ENCODE peak calls at places on chromosome 1, in six cellular contexts. O is H9, P is trophoblast cell, F is IMR-90, V is neuronal stem cell, Y is H1. G is an unnamed sample.

GRCh38 chr1:60130703-60131102 is 57.1 kb upstream of the C1orf87 start:
- DNase-seq in O (no peak), P (no peak), F (no peak), V (no peak), Y (no peak), G (no peak)

GRCh38 chr1:44696789-44697188 is 22.3 kb downstream of the ARMH1 start:
- DNase-seq in O (no peak), P (no peak), F (no peak), V (no peak), Y (no peak), G (no peak)

GRCh38 chr1:89646259-89646658 is 13.3 kb downstream of the LRRC8C start:
- DNase-seq in O (no peak), P (no peak), F (no peak), V (no peak), Y (no peak), G (no peak)

GRCh38 chr1:202184750-202185460 is 8.7 kb upstream of the LGR6 start:
- DNase-seq in O (peak), P (peak), F (peak), V (peak), Y (peak), G (peak)

GRCh38 chr1:160607051-160608032 is 28.0 kb upstream of the CD84 start:
- DNase-seq in O (peak), P (peak), F (peak), V (peak), Y (no peak), G (peak)

GRCh38 chr1:66553846-66554245 is 19.9 kb downstream of the SGIP1 start:
- DNase-seq in O (no peak), P (no peak), F (peak), V (no peak), Y (no peak), G (peak)

GRCh38 chr1:248820041-248820585 is 5.6 kb downstream of the SH3BP5L start:
- DNase-seq in O (no peak), P (no peak), F (no peak), V (no peak), Y (no peak), G (no peak)

GRCh38 chr1:210293191-210293607 is 35.5 kb upstream of the HHAT start:
- DNase-seq in O (no peak), P (no peak), F (peak), V (no peak), Y (no peak), G (peak)

GRCh38 chr1:234957330-234958065 is 171.1 kb downstream of the TOMM20 start:
- DNase-seq in O (peak), P (peak), F (peak), V (peak), Y (peak), G (peak)

DNA sequence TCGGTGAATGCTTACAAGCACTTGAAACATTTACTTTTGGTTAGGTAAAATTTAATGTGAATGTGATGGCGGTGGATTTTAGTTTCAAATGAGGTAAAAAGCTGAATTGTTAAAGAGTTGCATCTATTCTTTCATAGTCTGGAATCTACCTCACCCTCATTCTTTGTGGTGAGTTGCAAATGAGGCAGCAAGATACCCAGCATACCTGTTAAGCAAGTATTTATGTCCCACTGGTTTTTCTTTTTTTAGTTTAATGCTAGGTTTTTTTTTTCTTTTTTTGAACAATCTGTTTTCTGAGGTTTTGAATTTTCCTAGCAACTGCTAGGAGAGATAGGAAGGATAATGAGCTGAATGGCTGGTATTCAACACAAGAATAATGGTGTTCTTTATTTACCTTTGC is 127.9 kb upstream of the CACYBP start:
- DNase-seq in O (no peak), P (peak), F (no peak), V (no peak), Y (no peak), G (no peak)
- H4K8ac ChIP-seq in O (no peak), P (no peak), F (no peak), V (no peak), Y (no peak), G (no peak)

GRCh38 chr1:67966001-67966665 is 84.3 kb downstream of the DIRAS3 start:
- DNase-seq in O (no peak), P (peak), F (no peak), V (no peak), Y (no peak), G (no peak)
- H3K14ac ChIP-seq in O (no peak), P (no peak), F (no peak), V (no peak), Y (no peak), G (no peak)

GRCh38 chr1:200411406-200412257 is 1.8 kb upstream of the ZNF281 start:
- DNase-seq in O (peak), P (no peak), F (no peak), V (no peak), Y (peak), G (no peak)

GRCh38 chr1:200409761-200410565 is at the start of gene ZNF281:
- DNase-seq in O (peak), P (peak), F (peak), V (peak), Y (peak), G (peak)

GRCh38 chr1:200406161-200406797 is 3.6 kb downstream of the ZNF281 start:
- DNase-seq in O (no peak), P (no peak), F (no peak), V (no peak), Y (no peak), G (no peak)

GRCh38 chr1:200410566-200410878 is 686 bp upstream of the ZNF281 start:
- DNase-seq in O (peak), P (peak), F (no peak), V (no peak), Y (no peak), G (peak)

GRCh38 chr1:200409203-200409760 is 554 bp downstream of the ZNF281 start:
- DNase-seq in O (peak), P (peak), F (peak), V (no peak), Y (peak), G (peak)
- H4K8ac ChIP-seq in O (no peak), P (peak), F (peak), V (no peak), Y (peak), G (peak)

GRCh38 chr1:90726716-90727480 is 9.8 kb upstream of the BARHL2 start:
- DNase-seq in O (peak), P (no peak), F (no peak), V (no peak), Y (peak), G (no peak)
- H3K14ac ChIP-seq in O (no peak), P (no peak), F (no peak), V (no peak), Y (no peak), G (no peak)

DNA sequence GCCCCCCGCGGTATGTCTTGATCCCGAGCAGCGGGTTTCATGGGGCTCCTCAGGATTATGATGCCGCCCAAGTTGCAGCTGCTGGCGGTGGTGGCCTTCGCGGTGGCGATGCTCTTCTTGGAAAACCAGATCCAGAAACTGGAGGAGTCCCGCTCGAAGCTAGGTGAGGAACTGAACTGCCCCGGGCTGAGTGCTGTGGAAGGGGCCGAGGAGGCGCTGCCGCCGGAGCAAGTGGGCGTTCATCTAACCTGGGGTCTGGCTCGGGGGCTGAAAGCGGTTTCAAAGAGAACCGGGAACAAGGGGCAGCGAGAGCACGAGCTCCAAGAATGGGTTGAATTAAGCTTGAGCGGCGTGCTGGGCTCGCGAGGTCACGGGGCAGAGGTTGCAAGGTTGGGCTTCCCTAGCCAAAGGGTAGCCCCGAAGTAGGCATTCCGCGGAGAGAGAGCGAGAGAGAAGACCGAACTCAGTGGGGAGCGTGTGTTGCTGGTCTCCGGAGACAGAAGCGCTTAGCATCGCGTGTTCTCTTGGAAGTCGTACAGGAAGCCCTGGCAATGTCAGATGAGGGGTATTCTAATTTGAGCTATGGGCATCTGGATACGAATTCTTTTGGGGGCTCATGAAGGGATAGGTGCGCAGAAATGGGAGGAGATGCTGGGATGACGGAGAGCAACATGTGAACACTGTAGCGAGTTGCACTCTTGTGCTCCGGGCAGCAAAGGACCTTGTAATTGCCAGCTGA is 732 bp downstream of the HS2ST1 start:
- DNase-seq in O (peak), P (peak), F (peak), V (peak), Y (peak), G (peak)
- H4K8ac ChIP-seq in O (no peak), P (peak), F (peak), V (no peak), Y (peak), G (no peak)

GRCh38 chr1:57633055-57633454 is 209.2 kb upstream of the DAB1 start:
- DNase-seq in O (peak), P (no peak), F (no peak), V (no peak), Y (no peak), G (no peak)
- H3K14ac ChIP-seq in O (no peak), P (no peak), F (no peak), V (no peak), Y (no peak), G (no peak)

GRCh38 chr1:9319789-9320519 is 27.3 kb downstream of the SPSB1 start:
- DNase-seq in O (no peak), P (no peak), F (no peak), V (no peak), Y (peak), G (no peak)
- H4K8ac ChIP-seq in O (no peak), P (no peak), F (peak), V (no peak), Y (peak), G (no peak)

GRCh38 chr1:65045022-65045786 is 78.9 kb upstream of the JAK1 start:
- DNase-seq in O (no peak), P (no peak), F (no peak), V (no peak), Y (no peak), G (peak)
- H3K14ac ChIP-seq in O (no peak), P (no peak), F (no peak), V (no peak), Y (no peak), G (no peak)

GRCh38 chr1:85705940-85706339 is 2.3 kb downstream of the ZNHIT6 start:
- DNase-seq in O (no peak), P (no peak), F (no peak), V (no peak), Y (no peak), G (no peak)

GRCh38 chr1:85707267-85707989 is 805 bp downstream of the ZNHIT6 start:
- DNase-seq in O (no peak), P (no peak), F (no peak), V (no peak), Y (no peak), G (peak)

GRCh38 chr1:85707990-85708825 is at the start of gene ZNHIT6:
- DNase-seq in O (peak), P (peak), F (peak), V (peak), Y (peak), G (peak)

DNA sequence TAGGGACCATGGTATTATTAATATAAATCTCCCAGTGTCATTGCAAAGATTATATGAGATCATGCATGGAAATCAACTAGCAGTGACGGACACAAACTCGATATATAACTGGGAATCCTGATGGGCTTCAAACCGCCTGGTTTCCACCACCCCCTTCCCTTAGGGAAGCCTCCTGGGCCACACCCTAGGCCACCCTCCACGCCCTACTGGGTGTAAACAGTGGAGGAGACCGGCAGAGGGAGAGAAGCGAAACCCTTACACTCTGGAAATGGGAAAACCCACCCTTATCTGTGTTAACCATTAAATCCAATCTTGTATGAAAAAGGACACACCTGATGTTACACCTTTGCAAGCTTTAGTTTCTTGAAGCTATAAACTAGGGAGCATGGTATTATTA is 591 bp upstream of the ZNHIT6 start:
- DNase-seq in O (no peak), P (no peak), F (no peak), V (no peak), Y (no peak), G (no peak)
- H4K8ac ChIP-seq in O (no peak), P (peak), F (peak), V (no peak), Y (no peak), G (peak)

G was measured in mesenchymal stem cell.